ENCODE peak calls at places on chromosomes 2 and 18, in five cellular contexts. D, N, S, A and V are unnamed samples.

GRCh38 chr2:9071032-9071431 is 67.5 kb upstream of the MBOAT2 start:
- DNase-seq in D (no peak), N (no peak), S (no peak), A (no peak), V (no peak)

GRCh38 chr2:204483497-204484164 is 61.6 kb upstream of the PARD3B start:
- DNase-seq in D (no peak), N (no peak), S (no peak), A (no peak), V (no peak)

GRCh38 chr2:239778861-239779591 is 246.1 kb downstream of the NDUFA10 start:
- DNase-seq in D (no peak), N (no peak), S (no peak), A (no peak), V (no peak)

GRCh38 chr2:240812301-240812680 is 7.7 kb downstream of the KIF1A start:
- DNase-seq in D (no peak), N (no peak), S (no peak), A (peak), V (peak)

GRCh38 chr2:240961878-240962277 is 36.5 kb upstream of the SNED1 start:
- DNase-seq in D (no peak), N (no peak), S (no peak), A (no peak), V (peak)

GRCh38 chr2:226701052-226701451 is 98.6 kb downstream of the IRS1 start:
- DNase-seq in D (no peak), N (no peak), S (no peak), A (no peak), V (no peak)

GRCh38 chr2:101041413-101041812 is 39.3 kb downstream of the RPL31 start:
- DNase-seq in D (no peak), N (no peak), S (no peak), A (no peak), V (no peak)

GRCh38 chr2:181036848-181037603 is 56.6 kb downstream of the UBE2E3 start:
- DNase-seq in D (no peak), N (no peak), S (no peak), A (no peak), V (no peak)

GRCh38 chr18:79902075-79902474 is 49.4 kb downstream of the SLC66A2 start:
- DNase-seq in D (no peak), N (no peak), S (no peak), A (no peak), V (no peak)

GRCh38 chr2:237465515-237466227 is 21.4 kb upstream of the MLPH start:
- DNase-seq in D (no peak), N (no peak), S (no peak), A (no peak), V (no peak)

GRCh38 chr2:197142074-197142473 is 168.5 kb downstream of the ANKRD44 start:
- DNase-seq in D (no peak), N (no peak), S (no peak), A (no peak), V (no peak)

GRCh38 chr2:238581126-238581525 is 154.4 kb downstream of the ASB1 start:
- DNase-seq in D (no peak), N (no peak), S (no peak), A (no peak), V (no peak)

GRCh38 chr2:45889053-45889452 is 237.6 kb downstream of the PRKCE start:
- DNase-seq in D (no peak), N (peak), S (no peak), A (no peak), V (peak)

GRCh38 chr18:44839239-44839666 is 158.6 kb downstream of the SETBP1 start:
- DNase-seq in D (peak), N (peak), S (peak), A (peak), V (peak)

GRCh38 chr2:186349508-186349907 is 136.6 kb upstream of the ZC3H15 start:
- DNase-seq in D (no peak), N (no peak), S (no peak), A (no peak), V (no peak)

GRCh38 chr2:101089419-101089818 is 61.8 kb downstream of the TBC1D8 start:
- DNase-seq in D (no peak), N (no peak), S (no peak), A (no peak), V (no peak)

GRCh38 chr2:100029460-100029859 is 112.9 kb downstream of the AFF3 start:
- DNase-seq in D (no peak), N (no peak), S (no peak), A (no peak), V (no peak)

GRCh38 chr2:95052301-95052700 is 26.8 kb downstream of the MAL start:
- DNase-seq in D (no peak), N (no peak), S (peak), A (no peak), V (no peak)

GRCh38 chr2:120541553-120541932 is 194.1 kb upstream of the GLI2 start:
- DNase-seq in D (no peak), N (no peak), S (peak), A (peak), V (no peak)

GRCh38 chr18:3998698-3999333 is 456.3 kb downstream of the DLGAP1 start:
- DNase-seq in D (no peak), N (no peak), S (no peak), A (no peak), V (no peak)

GRCh38 chr18:28152354-28152753 is 24.6 kb downstream of the CDH2 start:
- DNase-seq in D (no peak), N (no peak), S (no peak), A (no peak), V (no peak)

GRCh38 chr18:58755304-58756010 is 84.2 kb downstream of the MALT1 start:
- DNase-seq in D (no peak), N (no peak), S (no peak), A (no peak), V (no peak)

GRCh38 chr2:157233506-157233905 is 24.0 kb upstream of the GALNT5 start:
- DNase-seq in D (no peak), N (no peak), S (no peak), A (no peak), V (no peak)

GRCh38 chr2:184654945-184655344 is 56.6 kb downstream of the ZNF804A start:
- DNase-seq in D (no peak), N (no peak), S (no peak), A (no peak), V (no peak)

GRCh38 chr2:144578099-144578498 is 58.2 kb upstream of the ZEB2 start:
- DNase-seq in D (no peak), N (no peak), S (no peak), A (no peak), V (no peak)

GRCh38 chr2:46187112-46187618 is 110.0 kb upstream of the EPAS1 start:
- DNase-seq in D (no peak), N (peak), S (no peak), A (peak), V (no peak)

GRCh38 chr2:60852282-60852860 is 29.0 kb upstream of the REL start:
- DNase-seq in D (no peak), N (peak), S (no peak), A (peak), V (no peak)

GRCh38 chr2:119550346-119550745 is 6.1 kb downstream of the CFAP221 start:
- DNase-seq in D (no peak), N (no peak), S (no peak), A (no peak), V (no peak)

GRCh38 chr2:86072271-86072858 is 33.3 kb downstream of the POLR1A start:
- DNase-seq in D (no peak), N (peak), S (peak), A (peak), V (no peak)

GRCh38 chr2:25169073-25169470 is 692 bp upstream of the POMC start:
- DNase-seq in D (no peak), N (no peak), S (no peak), A (no peak), V (no peak)

GRCh38 chr2:193517615-193518014 is 1322.9 kb upstream of the TMEFF2 start:
- DNase-seq in D (no peak), N (no peak), S (no peak), A (no peak), V (no peak)

GRCh38 chr2:36371070-36371962 is 15.7 kb downstream of the CRIM1 start:
- DNase-seq in D (no peak), N (no peak), S (no peak), A (no peak), V (no peak)

GRCh38 chr18:28789460-28789859 is 612.5 kb upstream of the CDH2 start:
- DNase-seq in D (no peak), N (no peak), S (no peak), A (no peak), V (no peak)

GRCh38 chr2:99377879-99378278 is 40.7 kb downstream of the EIF5B start:
- DNase-seq in D (no peak), N (no peak), S (no peak), A (no peak), V (no peak)

GRCh38 chr18:58604301-58604700 is 24.6 kb downstream of the ALPK2 start:
- DNase-seq in D (no peak), N (no peak), S (no peak), A (no peak), V (no peak)

GRCh38 chr2:226411206-226411605 is 388.4 kb downstream of the IRS1 start:
- DNase-seq in D (no peak), N (no peak), S (no peak), A (no peak), V (no peak)

GRCh38 chr2:86107031-86107430 is 996 bp downstream of the PTCD3 start:
- DNase-seq in D (no peak), N (no peak), S (no peak), A (no peak), V (no peak)

GRCh38 chr2:167013227-167013626 is 124.9 kb downstream of the XIRP2 start:
- DNase-seq in D (no peak), N (no peak), S (no peak), A (no peak), V (no peak)

GRCh38 chr2:12731701-12732280 is 15.1 kb downstream of the TRIB2 start:
- DNase-seq in D (no peak), N (no peak), S (no peak), A (no peak), V (no peak)

GRCh38 chr2:12732663-12733062 is 15.9 kb downstream of the TRIB2 start:
- DNase-seq in D (no peak), N (peak), S (peak), A (no peak), V (no peak)

GRCh38 chr2:12734914-12735654 is 18.3 kb downstream of the TRIB2 start:
- DNase-seq in D (no peak), N (peak), S (no peak), A (no peak), V (no peak)

GRCh38 chr2:12730265-12730664 is 13.5 kb downstream of the TRIB2 start:
- DNase-seq in D (no peak), N (no peak), S (no peak), A (no peak), V (no peak)

DNA sequence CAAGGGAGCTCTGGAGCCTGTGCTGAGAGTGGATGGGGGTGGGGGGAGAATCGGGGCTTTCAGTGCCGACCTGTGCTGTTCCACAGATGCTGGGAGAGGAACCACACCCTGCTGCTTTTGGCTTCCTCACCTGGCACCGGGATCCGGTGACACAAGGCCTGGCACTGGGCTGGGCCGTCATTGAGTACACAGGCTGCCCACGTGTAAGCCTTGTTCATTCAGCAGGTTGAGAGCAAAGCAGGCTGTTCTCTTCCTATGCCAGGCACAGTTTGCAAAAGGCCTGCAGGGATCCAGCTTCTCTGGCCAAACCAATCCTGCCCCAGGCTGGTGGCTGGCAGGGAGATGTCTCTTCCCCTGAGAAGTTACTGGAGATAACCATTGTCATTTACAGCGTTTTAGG is 17.1 kb downstream of the TRIB2 start:
- DNase-seq in D (no peak), N (no peak), S (peak), A (no peak), V (peak)
- H3K27ac ChIP-seq in D (peak), N (peak), S (peak), A (no peak), V (peak)

DNA sequence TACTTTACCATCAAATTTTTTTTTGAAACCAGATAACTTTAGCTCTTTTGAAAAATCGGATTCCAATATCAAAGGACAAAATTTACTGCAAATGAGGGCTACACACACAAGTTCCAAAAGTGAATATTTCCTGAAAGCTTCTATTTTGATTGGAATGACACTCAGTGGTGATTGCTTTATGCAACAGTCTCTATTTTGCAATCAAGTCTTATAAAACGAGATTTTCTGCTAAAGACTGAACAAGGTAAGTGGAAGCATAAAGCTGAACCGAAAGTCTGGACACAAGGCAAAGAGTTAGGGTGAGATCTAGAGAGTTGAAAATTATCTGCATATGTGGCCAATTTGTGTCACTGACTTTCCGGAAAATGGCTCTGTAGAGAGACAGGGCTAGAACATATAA is 145.0 kb upstream of the OSR1 start:
- DNase-seq in D (no peak), N (no peak), S (no peak), A (no peak), V (no peak)
- H3K27ac ChIP-seq in D (no peak), N (no peak), S (no peak), A (no peak), V (no peak)

DNA sequence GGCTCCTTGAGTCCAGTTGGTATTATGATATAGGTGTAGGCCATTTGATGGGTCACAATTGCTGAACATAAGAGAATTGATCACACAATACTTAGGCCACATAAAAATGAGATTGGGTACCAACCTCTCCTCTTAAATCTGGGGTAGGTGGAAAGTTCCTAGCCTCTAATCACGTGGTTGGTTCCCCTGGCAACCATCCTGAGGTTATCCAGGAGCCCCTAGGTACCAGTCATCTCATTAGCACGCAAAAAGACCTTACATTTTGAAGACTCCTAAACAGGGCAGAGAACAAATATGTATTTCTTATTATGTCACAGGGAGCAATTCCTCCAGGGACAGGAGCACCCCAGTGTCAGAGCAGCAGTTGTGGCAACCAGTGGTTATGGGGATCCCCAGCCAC is 12.7 kb upstream of the SELENOI start:
- DNase-seq in D (no peak), N (no peak), S (no peak), A (no peak), V (no peak)
- H3K27ac ChIP-seq in D (no peak), N (no peak), S (no peak), A (no peak), V (no peak)

GRCh38 chr2:118310016-118310877 is 222.0 kb downstream of the INSIG2 start:
- DNase-seq in D (peak), N (no peak), S (peak), A (no peak), V (no peak)

GRCh38 chr2:118310878-118311442 is 222.7 kb downstream of the INSIG2 start:
- DNase-seq in D (no peak), N (no peak), S (peak), A (no peak), V (no peak)

GRCh38 chr2:118307864-118308263 is 219.6 kb downstream of the INSIG2 start:
- DNase-seq in D (no peak), N (no peak), S (no peak), A (no peak), V (no peak)

GRCh38 chr2:118312963-118313756 is 224.9 kb downstream of the INSIG2 start:
- DNase-seq in D (no peak), N (no peak), S (no peak), A (no peak), V (no peak)

DNA sequence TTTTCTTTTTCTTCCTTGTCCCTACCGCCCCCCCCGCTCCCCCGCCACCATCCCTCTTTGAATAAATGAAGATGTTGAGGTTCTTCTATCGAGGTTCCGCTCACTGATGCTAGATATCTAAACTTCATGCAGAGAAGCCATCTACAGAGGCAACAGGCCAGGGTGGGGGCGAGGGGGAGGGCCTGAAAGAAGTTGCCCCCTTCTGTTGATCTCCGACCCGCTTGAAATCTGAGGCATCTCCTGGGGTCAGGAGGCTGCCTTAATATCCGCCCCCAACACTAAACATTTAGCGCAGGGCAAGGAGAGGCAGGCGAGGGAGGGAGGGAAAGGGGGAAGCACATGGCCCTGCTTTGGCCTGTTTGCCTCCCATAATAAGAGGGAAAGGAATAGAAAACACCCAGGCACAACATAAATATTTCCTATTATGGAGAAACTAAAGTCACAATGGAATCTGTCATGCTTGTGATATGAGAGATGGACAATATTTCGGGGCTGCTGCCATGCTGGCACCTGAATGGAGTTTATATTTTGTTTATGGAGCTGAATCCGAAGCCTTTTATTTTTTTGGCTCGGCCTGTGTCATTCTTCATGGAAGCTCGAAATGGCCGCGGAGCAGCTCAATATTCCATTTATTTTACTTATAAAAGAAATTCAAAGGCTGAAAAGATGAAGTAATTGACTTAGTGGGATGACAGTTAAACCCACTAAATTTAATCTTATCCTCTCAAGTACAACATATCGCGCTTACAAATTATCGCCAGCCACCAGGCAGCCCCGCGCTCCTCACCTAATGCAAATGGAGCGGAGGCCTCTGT is 221.1 kb downstream of the INSIG2 start:
- DNase-seq in D (no peak), N (no peak), S (no peak), A (no peak), V (no peak)
- H3K27ac ChIP-seq in D (peak), N (no peak), S (peak), A (no peak), V (peak)

GRCh38 chr18:48238636-48239035 is 170.5 kb downstream of the ZBTB7C start:
- DNase-seq in D (no peak), N (no peak), S (no peak), A (no peak), V (no peak)

GRCh38 chr18:48238206-48238605 is 171.0 kb downstream of the ZBTB7C start:
- DNase-seq in D (no peak), N (no peak), S (no peak), A (no peak), V (no peak)

DNA sequence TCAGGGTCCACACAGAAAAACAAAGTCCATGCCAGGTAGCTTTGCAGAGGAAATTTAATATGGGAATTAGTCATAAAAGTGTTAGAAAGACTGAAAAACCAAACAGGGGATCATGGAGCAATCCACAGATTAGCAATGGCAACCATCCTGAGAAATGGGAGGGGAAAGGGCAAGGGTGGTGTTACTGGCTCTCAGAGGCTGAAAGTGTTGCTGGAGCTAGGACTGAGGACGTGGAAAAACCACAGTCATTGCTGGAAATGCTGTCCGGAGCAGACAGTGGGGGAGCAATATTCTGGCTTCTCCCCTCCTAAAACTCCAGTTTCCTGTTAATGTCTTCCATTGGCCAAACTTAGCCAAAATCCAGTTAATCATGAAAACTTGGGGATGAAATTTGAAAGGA is 172.4 kb downstream of the ZBTB7C start:
- DNase-seq in D (no peak), N (no peak), S (no peak), A (no peak), V (no peak)
- H3K27ac ChIP-seq in D (no peak), N (no peak), S (no peak), A (no peak), V (no peak)

DNA sequence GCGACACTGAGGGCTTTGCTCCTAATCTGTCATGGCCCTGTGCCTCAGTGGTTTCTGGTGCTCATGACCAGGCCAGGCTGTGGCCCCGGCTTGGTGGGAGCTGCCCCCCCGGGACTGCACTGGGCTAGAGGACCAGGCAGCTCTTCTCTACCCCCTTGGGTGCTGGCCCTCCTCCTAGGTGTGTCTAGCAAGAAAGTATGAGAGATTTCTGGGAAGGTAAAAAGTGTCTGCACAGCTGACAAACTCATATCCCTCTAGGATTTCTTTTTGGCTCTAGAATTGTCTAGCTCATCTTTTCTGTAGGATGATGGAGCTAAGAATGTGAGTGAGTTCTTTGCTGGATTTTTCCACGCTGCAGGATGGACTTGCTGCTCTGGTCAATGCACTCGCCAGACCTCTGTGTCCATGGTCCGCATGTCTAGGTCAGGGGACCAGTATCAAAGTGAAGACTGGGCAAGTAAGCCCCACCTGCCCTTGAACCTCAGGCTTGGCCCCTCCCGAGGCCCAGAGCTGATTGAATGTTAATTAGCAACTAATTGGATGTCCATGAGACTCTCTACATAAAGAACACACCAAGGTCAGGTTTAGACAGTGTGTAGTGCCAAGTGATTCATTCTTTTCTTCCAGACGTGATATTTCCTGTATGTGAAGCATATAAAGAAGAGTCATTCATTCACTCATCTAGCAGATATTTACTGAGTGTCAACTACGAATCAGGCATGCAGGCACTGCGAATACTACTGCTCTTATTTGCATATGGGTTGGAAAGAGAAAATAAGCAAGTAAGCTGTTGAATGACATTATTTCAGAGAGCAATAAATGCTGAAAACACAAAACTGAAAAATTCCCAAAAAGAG is 15.6 kb upstream of the PSD4 start:
- DNase-seq in D (no peak), N (no peak), S (no peak), A (no peak), V (no peak)
- H3K27ac ChIP-seq in D (peak), N (no peak), S (no peak), A (no peak), V (no peak)